ENCODE peak calls at places on chromosomes 16 and 17, in seven cellular contexts. S, F, H, E, R, L and J are unnamed samples.

GRCh38 chr17:27502526-27503324 is 46.5 kb downstream of the KSR1 start:
- DNase-seq in F (no peak), S (no peak), L (no peak), E (no peak), H (no peak), R (no peak), J (no peak)

GRCh38 chr17:19003966-19004600 is 481 bp downstream of the FAM83G start:
- DNase-seq in E (peak), H (no peak), F (no peak), L (no peak), R (no peak), S (peak), J (peak)

GRCh38 chr17:44940768-44941167 is 6.8 kb downstream of the KIF18B start:
- DNase-seq in F (no peak), H (no peak), L (no peak), E (no peak), S (no peak), R (no peak), J (no peak)

GRCh38 chr17:66347661-66348604 is 45.5 kb downstream of the PRKCA start:
- DNase-seq in R (no peak), H (no peak), E (no peak), F (no peak), L (no peak), S (no peak), J (no peak)

GRCh38 chr17:1485311-1485747 is 7.2 kb downstream of the MYO1C start:
- DNase-seq in H (no peak), E (peak), L (no peak), S (peak), R (no peak), F (no peak), J (peak)

GRCh38 chr17:43530303-43531081 is 15.6 kb downstream of the ETV4 start:
- DNase-seq in F (no peak), H (peak), E (no peak), L (peak), S (peak), R (peak), J (peak)

GRCh38 chr16:58421529-58421928 is 29.3 kb downstream of the GINS3 start:
- DNase-seq in H (no peak), L (no peak), R (no peak), S (no peak), F (no peak), E (no peak), J (no peak)

GRCh38 chr16:5907544-5907943 is 809.9 kb upstream of the EEF2KMT start:
- DNase-seq in S (no peak), F (no peak), L (no peak), H (no peak), E (no peak), R (no peak), J (no peak)

GRCh38 chr16:89892055-89892630 is 18.8 kb downstream of the TCF25 start:
- DNase-seq in R (no peak), S (no peak), F (no peak), L (no peak), H (no peak), E (no peak), J (no peak)

GRCh38 chr17:9101356-9101755 is 80.0 kb downstream of the NTN1 start:
- DNase-seq in F (no peak), L (peak), S (no peak), R (no peak), E (no peak), H (no peak), J (no peak)

GRCh38 chr17:29838961-29839360 is 91.1 kb downstream of the SSH2 start:
- DNase-seq in E (peak), F (no peak), L (no peak), S (no peak), R (no peak), H (no peak), J (no peak)

GRCh38 chr16:9755076-9755475 is 427.2 kb downstream of the GRIN2A start:
- DNase-seq in R (no peak), E (no peak), F (no peak), H (no peak), S (no peak), L (no peak), J (no peak)

GRCh38 chr16:67593288-67593687 is 31.0 kb downstream of the CTCF start:
- DNase-seq in R (no peak), S (no peak), E (peak), H (no peak), F (no peak), L (no peak), J (no peak)

GRCh38 chr16:64892843-64893242 is 229.0 kb downstream of the CDH11 start:
- DNase-seq in F (no peak), E (no peak), R (no peak), S (no peak), H (no peak), L (no peak), J (no peak)

GRCh38 chr16:59478806-59479205 is 744.7 kb upstream of the GOT2 start:
- DNase-seq in S (no peak), R (no peak), F (no peak), L (no peak), E (no peak), H (no peak), J (no peak)

GRCh38 chr17:64778367-64779290 is 116.5 kb upstream of the SMURF2 start:
- DNase-seq in H (peak), F (no peak), R (no peak), E (no peak), S (peak), L (no peak), J (no peak)

GRCh38 chr16:2468142-2468724 is 2.9 kb upstream of the NTN3 start:
- DNase-seq in H (no peak), L (peak), S (no peak), F (no peak), R (no peak), E (peak), J (no peak)

GRCh38 chr17:75365009-75365930 is 40.2 kb downstream of the GRB2 start:
- DNase-seq in E (peak), L (no peak), H (no peak), R (no peak), F (no peak), S (no peak), J (no peak)

GRCh38 chr16:75256059-75256870 is 4.8 kb upstream of the BCAR1 start:
- DNase-seq in S (peak), R (no peak), F (no peak), H (peak), E (no peak), L (no peak), J (peak)

DNA sequence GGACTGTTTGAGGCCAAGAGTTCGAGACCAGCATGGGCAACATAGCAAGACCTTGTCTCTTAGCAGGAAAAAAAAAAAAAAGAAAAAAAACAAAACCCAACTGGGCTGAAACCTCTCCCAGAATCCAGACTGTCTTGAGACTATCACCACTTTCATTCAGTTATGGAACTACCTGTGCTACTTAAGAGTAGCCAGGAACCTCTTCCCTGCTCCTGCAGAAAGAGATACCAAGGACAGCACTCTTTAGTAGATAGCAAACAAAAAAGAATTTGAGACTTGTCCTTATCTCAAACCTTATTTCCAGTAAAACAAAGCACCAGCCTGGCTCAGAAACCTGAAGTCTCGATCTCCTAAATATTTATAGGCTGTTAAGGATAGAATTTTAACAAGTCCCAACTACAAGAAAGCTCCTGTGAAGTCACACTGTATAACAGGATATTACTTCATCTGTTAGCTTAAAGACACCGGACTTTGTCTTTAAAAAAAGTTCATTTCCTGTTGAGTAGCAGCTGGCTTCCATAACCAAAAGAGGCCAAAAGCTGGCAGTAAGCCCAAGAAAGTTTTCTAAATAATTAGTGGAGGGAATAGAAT is 5.1 kb downstream of the CDR2 start:
- DNase-seq in H (no peak), F (peak), L (no peak), S (no peak), R (no peak), E (no peak), J (no peak)
- TF ChIP-seq POLR2AphosphoS5 in H (no peak), F (no peak), L (no peak), S (no peak), R (no peak), E (no peak), J (no peak)

GRCh38 chr17:57636985-57637667 is 108.0 kb downstream of the CCDC182 start:
- DNase-seq in E (no peak), H (no peak), S (no peak), R (no peak), L (no peak), F (no peak), J (peak)
- H3K4me3 ChIP-seq in E (no peak), H (no peak), S (no peak), R (no peak), L (no peak), F (no peak), J (no peak)

GRCh38 chr17:81844327-81844851 is 9.5 kb upstream of the PPP1R27 start:
- DNase-seq in F (no peak), L (no peak), R (no peak), S (no peak), H (no peak), E (no peak), J (peak)

GRCh38 chr17:81842378-81842724 is 7.5 kb upstream of the PPP1R27 start:
- DNase-seq in H (no peak), R (no peak), F (no peak), L (no peak), S (no peak), E (no peak), J (peak)

GRCh38 chr17:81841866-81842265 is 7.0 kb upstream of the PPP1R27 start:
- DNase-seq in F (no peak), L (no peak), E (no peak), R (no peak), S (no peak), H (no peak), J (no peak)

GRCh38 chr17:81843713-81844326 is 9.0 kb upstream of the PPP1R27 start:
- DNase-seq in E (no peak), S (no peak), F (no peak), R (no peak), H (no peak), L (no peak), J (no peak)

GRCh38 chr17:81842725-81843504 is 8.1 kb upstream of the PPP1R27 start:
- DNase-seq in H (no peak), S (no peak), L (no peak), R (no peak), F (no peak), E (no peak), J (peak)
- TF ChIP-seq POLR2AphosphoS5 in H (no peak), S (no peak), L (peak), R (peak), F (no peak), E (no peak), J (peak)

DNA sequence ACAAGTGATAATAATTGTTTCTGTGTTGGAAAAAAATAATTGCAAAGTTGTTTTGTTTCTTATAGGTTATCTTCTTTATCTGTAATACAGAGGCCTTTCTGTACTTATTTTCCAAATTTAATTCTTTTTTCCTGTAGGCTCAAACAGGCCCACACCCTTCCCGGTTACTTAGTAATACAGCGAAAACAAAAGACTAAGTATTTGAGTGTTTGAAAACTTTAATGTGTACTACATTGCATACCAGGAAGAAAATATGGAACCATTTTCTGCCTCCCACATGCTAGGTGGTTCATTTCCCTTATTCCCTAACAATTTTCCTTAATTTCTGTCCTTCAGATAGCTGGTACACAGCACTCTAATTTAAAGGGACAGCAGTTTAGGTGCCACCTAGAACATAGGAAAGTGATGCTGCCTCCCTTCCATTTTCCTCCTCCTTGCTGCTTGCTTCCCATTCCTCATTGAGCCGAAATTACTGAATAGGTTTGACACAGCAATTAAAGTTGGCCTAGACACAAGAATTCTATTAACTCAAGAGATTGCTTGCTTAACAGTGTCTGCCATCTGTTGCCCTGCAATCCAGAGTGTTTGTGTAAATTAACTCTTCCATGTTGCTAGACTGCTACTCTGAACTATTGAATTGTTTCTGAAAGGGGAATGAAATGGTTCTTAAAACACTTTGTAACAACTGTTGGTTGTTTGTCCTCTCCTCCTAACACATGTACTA is 24.2 kb downstream of the CYB5B start:
- DNase-seq in H (no peak), L (no peak), S (no peak), F (no peak), R (no peak), E (peak), J (no peak)
- H3K4me3 ChIP-seq in H (no peak), L (no peak), S (no peak), F (no peak), R (no peak), E (no peak), J (no peak)

GRCh38 chr17:77429985-77430752 is 289.4 kb downstream of the SEC14L1 start:
- DNase-seq in S (peak), L (peak), F (no peak), E (peak), R (peak), H (peak), J (peak)
- TF ChIP-seq POLR2AphosphoS5 in S (peak), L (peak), F (peak), E (peak), R (no peak), H (peak), J (peak)

DNA sequence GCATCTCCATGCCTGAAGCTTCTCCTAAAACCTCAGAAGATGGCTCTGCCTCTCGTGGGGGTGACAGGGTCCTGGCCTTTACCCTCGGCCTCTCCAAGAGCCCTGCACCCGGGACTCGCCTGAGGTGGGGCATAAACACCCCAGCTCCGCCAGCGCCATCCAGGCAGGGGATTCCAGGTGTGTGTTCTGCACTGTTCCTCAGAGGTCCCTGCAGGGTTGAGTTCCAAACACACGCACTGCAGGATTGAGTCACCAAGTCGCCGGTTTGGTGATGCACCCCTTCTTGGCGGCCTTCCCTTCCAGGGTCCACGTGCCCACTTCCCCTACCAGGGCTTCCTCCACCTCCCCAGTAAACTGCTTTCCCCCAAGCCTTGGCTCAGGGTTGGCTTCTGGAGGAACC is 40.0 kb upstream of the RBFOX3 start:
- DNase-seq in R (no peak), H (peak), E (peak), L (peak), F (no peak), S (peak), J (no peak)
- H3K4me3 ChIP-seq in R (no peak), H (no peak), E (no peak), L (no peak), F (no peak), S (no peak), J (no peak)

DNA sequence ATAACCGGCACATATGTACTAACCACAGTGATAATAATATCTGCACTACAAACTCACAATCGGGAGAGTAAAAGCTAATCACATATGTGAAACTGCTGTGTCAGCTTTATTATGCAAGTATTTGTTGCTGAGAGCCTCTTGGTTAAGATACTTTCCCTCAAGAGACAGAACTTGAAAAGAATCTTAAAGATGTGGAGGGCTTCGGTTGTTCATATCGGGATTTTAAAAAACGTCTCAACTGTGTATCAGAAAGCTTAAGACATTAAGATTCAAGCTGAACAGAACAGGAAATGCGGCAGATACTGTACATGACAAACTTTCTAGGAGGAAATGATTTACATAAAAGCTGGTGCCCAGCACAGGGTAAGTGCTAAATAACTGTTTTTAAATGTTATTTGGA is 27.5 kb upstream of the HLF start:
- DNase-seq in F (no peak), R (no peak), H (no peak), S (no peak), L (no peak), E (no peak), J (no peak)
- TF ChIP-seq POLR2AphosphoS5 in F (no peak), R (no peak), H (no peak), S (no peak), L (no peak), E (no peak), J (no peak)